ENCODE peak calls at places on chromosome X, in four cellular contexts. C is mucosa of descending colon; U is midbrain; B is effector memory CD4-positive, alpha-beta T cell. D is an unnamed sample.

GRCh38 chrX:109654710-109655109 is 29.7 kb upstream of the KCNE5 start:
- DNase-seq in C (no peak), B (no peak), U (no peak), D (no peak)

GRCh38 chrX:72498782-72499181 is 73.9 kb downstream of the HDAC8 start:
- DNase-seq in B (no peak), U (no peak), C (no peak), D (no peak)

GRCh38 chrX:68498044-68498507 is 775 bp upstream of the YIPF6 start:
- DNase-seq in U (no peak), B (no peak), C (no peak), D (no peak)

GRCh38 chrX:9604111-9604907 is 139.5 kb downstream of the TBL1X start:
- DNase-seq in U (peak), C (peak), B (no peak), D (peak)

GRCh38 chrX:120244735-120245498 is 5.7 kb upstream of the ZBTB33 start:
- DNase-seq in B (peak), U (peak), C (peak), D (peak)

GRCh38 chrX:9147631-9148189 is 113.8 kb upstream of the FAM9B start:
- DNase-seq in U (no peak), B (no peak), C (no peak), D (no peak)

GRCh38 chrX:41827886-41828285 is 95.5 kb downstream of the CASK start:
- DNase-seq in U (no peak), C (no peak), B (no peak), D (no peak)

GRCh38 chrX:2500091-2500680 is 590 bp downstream of the DHRSX start:
- DNase-seq in B (no peak), C (peak), U (no peak), D (no peak)

GRCh38 chrX:26653050-26653449 is 437.1 kb downstream of the MAGEB5 start:
- DNase-seq in C (no peak), B (no peak), U (no peak), D (no peak)

GRCh38 chrX:72045552-72046277 is 86.0 kb downstream of the RTL5 start:
- DNase-seq in C (no peak), U (no peak), B (no peak), D (no peak)

GRCh38 chrX:47413179-47413594 is 42.8 kb downstream of the ZNF157 start:
- DNase-seq in U (no peak), B (no peak), C (no peak), D (no peak)

GRCh38 chrX:70044541-70045245 is 5.0 kb downstream of the AWAT2 start:
- DNase-seq in C (no peak), U (no peak), B (no peak), D (no peak)

GRCh38 chrX:15311119-15311518 is 4.3 kb downstream of the ASB11 start:
- DNase-seq in C (no peak), B (no peak), U (no peak), D (no peak)

GRCh38 chrX:64394874-64395567 is at the start of gene MTMR8:
- DNase-seq in C (peak), U (peak), B (peak), D (peak)

GRCh38 chrX:95893632-95894031 is 791.0 kb upstream of the DIAPH2 start:
- DNase-seq in C (no peak), B (no peak), U (no peak), D (no peak)

GRCh38 chrX:69029696-69030245 is 135.5 kb downstream of the PJA1 start:
- DNase-seq in U (no peak), B (no peak), C (no peak), D (no peak)

GRCh38 chrX:2282490-2283090 is 218.2 kb downstream of the DHRSX start:
- DNase-seq in B (no peak), C (no peak), U (no peak), D (no peak)

GRCh38 chrX:104137496-104137895 is 19.3 kb downstream of the SLC25A53 start:
- DNase-seq in U (no peak), C (no peak), B (no peak), D (no peak)

GRCh38 chrX:51837926-51838325 is 55.5 kb upstream of the MAGED1 start:
- DNase-seq in C (peak), B (no peak), U (no peak), D (peak)

GRCh38 chrX:24877854-24878650 is 137.7 kb downstream of the ARX start:
- DNase-seq in U (no peak), B (no peak), C (no peak), D (no peak)

GRCh38 chrX:105347373-105347772 is 126.9 kb upstream of the TEX13A start:
- DNase-seq in C (no peak), B (no peak), U (no peak), D (no peak)

GRCh38 chrX:10884246-10884645 is 226.9 kb upstream of the HCCS start:
- DNase-seq in C (no peak), B (no peak), U (no peak), D (no peak)

GRCh38 chrX:132025085-132025484 is 2.0 kb downstream of the STK26 start:
- DNase-seq in U (no peak), C (no peak), B (no peak), D (no peak)

GRCh38 chrX:75295641-75296040 is 21.8 kb downstream of the UPRT start:
- DNase-seq in C (no peak), B (no peak), U (no peak), D (no peak)

GRCh38 chrX:83771664-83772063 is 89.3 kb upstream of the CYLC1 start:
- DNase-seq in C (no peak), B (no peak), U (no peak), D (no peak)

GRCh38 chrX:45508459-45508858 is 307.8 kb upstream of the DIPK2B start:
- DNase-seq in U (no peak), B (no peak), C (no peak), D (no peak)

GRCh38 chrX:38172596-38172995 is 48.1 kb downstream of the SRPX start:
- DNase-seq in U (no peak), C (no peak), B (no peak), D (no peak)

GRCh38 chrX:39174761-39175417 is 373.6 kb downstream of the MID1IP1 start:
- DNase-seq in U (no peak), B (peak), C (peak), D (no peak)

GRCh38 chrX:50333308-50333707 is 128.7 kb downstream of the CCNB3 start:
- DNase-seq in B (no peak), U (no peak), C (no peak), D (no peak)

GRCh38 chrX:124634363-124634762 is 288.0 kb downstream of the SH2D1A start:
- DNase-seq in C (no peak), B (no peak), U (no peak), D (no peak)

GRCh38 chrX:16845686-16846085 is 24.5 kb downstream of the RBBP7 start:
- DNase-seq in B (no peak), C (no peak), U (no peak), D (no peak)

GRCh38 chrX:44474410-44474809 is 68.2 kb downstream of the FUNDC1 start:
- DNase-seq in U (no peak), C (no peak), B (no peak), D (no peak)

D was measured in globus pallidus.